ENCODE peak calls at places on chromosomes 3 and 15, in seven cellular contexts. H is AG09309, J is tibial artery, V is H1, A is fibroblast of lung, F is neural progenitor cell, W is MM.1S. B is an unnamed sample.

GRCh38 chr15:57591237-57591821 is 375 bp upstream of the MYZAP start:
- DNase-seq in F (no peak), W (no peak), J (no peak), H (no peak), A (no peak), V (no peak), B (no peak)

GRCh38 chr3:25493246-25493645 is 65.2 kb downstream of the RARB start:
- DNase-seq in H (no peak), A (no peak), W (no peak), F (no peak), V (no peak), J (no peak), B (no peak)

GRCh38 chr3:175526191-175526590 is 667.1 kb downstream of the NAALADL2 start:
- DNase-seq in V (no peak), W (no peak), J (no peak), A (no peak), H (no peak), F (no peak), B (no peak)

GRCh38 chr15:60589253-60589652 is 110.3 kb upstream of the ICE2 start:
- DNase-seq in A (no peak), H (no peak), V (no peak), J (no peak), F (no peak), W (no peak), B (no peak)

GRCh38 chr15:74200871-74201419 is 1.6 kb downstream of the STRA6 start:
- DNase-seq in J (no peak), A (peak), W (no peak), V (no peak), F (peak), H (no peak), B (peak)

GRCh38 chr3:195256639-195257453 is 14.1 kb downstream of the XXYLT1 start:
- DNase-seq in J (peak), A (no peak), W (no peak), F (no peak), H (no peak), V (peak), B (no peak)

GRCh38 chr3:10522646-10523303 is 17.4 kb upstream of the ATP2B2 start:
- DNase-seq in A (no peak), J (no peak), H (no peak), F (no peak), V (peak), W (no peak), B (no peak)

GRCh38 chr3:88195951-88196434 is 46.2 kb downstream of the C3orf38 start:
- DNase-seq in W (no peak), F (no peak), A (peak), H (no peak), J (no peak), V (no peak), B (no peak)

GRCh38 chr3:89278305-89278704 is 170.9 kb downstream of the EPHA3 start:
- DNase-seq in V (peak), H (no peak), W (no peak), F (peak), J (no peak), A (no peak), B (no peak)

GRCh38 chr3:34106379-34106778 is 307.9 kb downstream of the PDCD6IP start:
- DNase-seq in W (no peak), A (no peak), F (no peak), J (no peak), V (no peak), H (no peak), B (no peak)

GRCh38 chr3:159852821-159853505 is 135.7 kb upstream of the IL12A start:
- DNase-seq in J (peak), V (no peak), H (no peak), W (peak), A (peak), F (peak), B (no peak)

GRCh38 chr3:190384241-190384863 is 3.6 kb upstream of the CLDN16 start:
- DNase-seq in W (peak), V (no peak), H (no peak), A (peak), J (no peak), F (peak), B (no peak)

GRCh38 chr3:11706604-11707003 is 62.9 kb upstream of the VGLL4 start:
- DNase-seq in H (no peak), W (no peak), V (no peak), F (no peak), J (no peak), A (no peak), B (no peak)

GRCh38 chr15:50968353-50968752 is 59.9 kb downstream of the AP4E1 start:
- DNase-seq in W (no peak), F (no peak), A (no peak), H (no peak), V (no peak), J (no peak), B (no peak)

GRCh38 chr3:123027292-123028232 is at the start of gene SEMA5B:
- DNase-seq in J (peak), F (peak), V (peak), H (no peak), W (peak), A (no peak), B (no peak)

GRCh38 chr3:55624238-55624637 is 137.1 kb upstream of the WNT5A start:
- DNase-seq in F (no peak), J (no peak), V (no peak), A (no peak), H (no peak), W (no peak), B (no peak)

GRCh38 chr3:28521663-28522062 is 173.0 kb upstream of the AZI2 start:
- DNase-seq in J (no peak), W (no peak), H (no peak), F (no peak), A (no peak), V (no peak), B (no peak)

GRCh38 chr3:58994746-58995330 is 55.0 kb downstream of the CFAP20DC start:
- DNase-seq in W (peak), V (no peak), A (peak), J (no peak), H (peak), F (peak), B (no peak)

GRCh38 chr3:169148448-169149348 is 514.8 kb downstream of the MECOM start:
- DNase-seq in V (no peak), A (no peak), F (peak), J (no peak), W (no peak), H (no peak), B (no peak)

GRCh38 chr3:109071349-109072142 is 46.4 kb downstream of the MORC1 start:
- DNase-seq in H (no peak), V (no peak), F (peak), W (peak), A (no peak), J (no peak), B (no peak)

GRCh38 chr15:67413770-67414429 is 107.0 kb upstream of the C15orf61 start:
- DNase-seq in A (peak), W (no peak), V (no peak), H (peak), F (no peak), J (no peak), B (no peak)

GRCh38 chr3:126351771-126352475 is 5.3 kb downstream of the KLF15 start:
- DNase-seq in V (no peak), W (peak), A (no peak), J (peak), H (no peak), F (no peak), B (no peak)

GRCh38 chr3:10015476-10015904 is 10.7 kb upstream of the FANCD2 start:
- DNase-seq in V (no peak), W (no peak), H (peak), F (no peak), A (peak), J (peak), B (peak)

GRCh38 chr3:65473746-65474145 is 565.0 kb downstream of the MAGI1 start:
- DNase-seq in W (no peak), J (no peak), H (no peak), A (peak), V (no peak), F (no peak), B (no peak)

GRCh38 chr3:43632269-43632733 is 10.5 kb upstream of the ANO10 start:
- DNase-seq in J (no peak), H (no peak), A (peak), W (no peak), V (no peak), F (no peak), B (peak)

GRCh38 chr15:90892498-90893174 is 8.3 kb downstream of the FES start:
- DNase-seq in A (no peak), W (no peak), J (no peak), V (no peak), H (no peak), F (no peak), B (no peak)

GRCh38 chr3:30626443-30627181 is 20.2 kb downstream of the TGFBR2 start:
- DNase-seq in W (no peak), F (no peak), H (peak), V (no peak), A (peak), J (no peak), B (no peak)

GRCh38 chr3:123880998-123881561 is 3.1 kb downstream of the MYLK start:
- DNase-seq in W (no peak), A (peak), H (no peak), V (no peak), J (no peak), F (peak), B (no peak)

DNA sequence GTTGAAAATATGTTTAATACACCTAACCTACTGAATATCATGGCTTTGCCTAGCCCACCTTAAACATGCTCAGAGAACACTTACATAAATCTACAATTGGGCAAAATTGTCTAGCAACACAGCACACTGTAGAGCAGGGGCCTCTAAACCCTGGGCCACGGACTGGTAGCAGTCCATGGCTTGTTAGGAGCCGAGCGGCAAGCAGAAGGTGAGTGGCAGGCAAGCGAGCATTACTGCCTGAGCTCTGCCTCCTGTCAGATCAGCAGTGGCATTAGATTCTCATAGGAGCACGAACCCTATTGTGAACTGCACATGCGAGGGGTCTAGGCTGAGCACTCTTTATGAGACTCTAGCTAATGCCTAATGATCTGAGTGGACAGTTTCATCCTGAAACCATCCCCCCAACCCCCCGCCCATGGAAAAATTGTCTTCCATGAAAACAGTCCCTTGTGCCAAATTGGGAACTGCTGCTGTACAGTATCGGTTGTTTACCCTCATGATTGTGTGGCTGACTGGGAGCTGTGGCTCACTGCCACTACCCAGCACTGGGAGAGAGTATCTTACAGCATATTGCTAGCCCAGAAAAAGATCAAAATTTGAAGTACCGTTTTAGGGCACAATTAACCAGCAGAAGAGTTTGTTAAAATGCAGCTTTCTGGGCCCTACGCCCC is 26.1 kb downstream of the CMSS1 start:
- DNase-seq in W (no peak), J (no peak), H (no peak), A (no peak), V (no peak), F (no peak), B (no peak)
- TF ChIP-seq CTCF in W (no peak), J (no peak), H (no peak), A (no peak), V (no peak), F (no peak), B (no peak)

GRCh38 chr15:85704720-85705119 is 90.0 kb downstream of the KLHL25 start:
- DNase-seq in J (no peak), V (no peak), W (no peak), H (no peak), A (no peak), F (no peak), B (peak)
- H3K4me3 ChIP-seq in J (peak), V (no peak), W (no peak), H (no peak), A (no peak), F (no peak), B (no peak)

DNA sequence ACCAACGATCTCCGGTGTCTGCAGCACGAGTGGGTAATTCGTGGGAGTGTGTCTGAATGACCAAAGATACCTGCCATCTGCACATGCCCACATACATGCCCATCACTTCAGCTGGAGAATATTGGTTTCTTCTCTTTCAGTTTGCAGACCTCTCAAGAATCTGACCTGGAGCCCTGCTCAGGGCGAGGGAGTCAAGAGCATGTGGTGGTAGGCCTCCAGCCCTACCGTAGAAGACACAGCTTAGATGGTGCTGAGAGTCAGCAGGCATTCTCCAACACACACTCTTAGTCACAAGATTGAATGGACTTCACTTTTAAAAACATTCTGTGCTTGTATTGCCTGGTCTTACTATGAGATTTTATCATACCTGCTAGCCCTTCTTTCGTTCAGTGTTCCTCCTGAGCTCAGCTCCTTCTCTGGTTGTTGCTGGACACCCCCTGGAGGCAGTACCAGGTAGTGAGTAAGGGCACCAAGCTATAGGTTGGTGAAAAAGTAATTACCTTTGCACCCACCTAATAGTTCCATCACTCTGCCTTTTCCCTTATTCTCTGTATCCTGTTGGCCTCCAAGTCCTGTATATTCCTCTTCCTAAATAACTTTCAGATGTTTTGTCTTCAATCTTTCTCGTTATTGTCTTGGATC is 252.0 kb downstream of the CACNA2D3 start:
- DNase-seq in H (no peak), V (peak), W (peak), F (peak), J (no peak), A (no peak), B (no peak)
- TF ChIP-seq CTCF in H (no peak), V (peak), W (peak), F (peak), J (peak), A (peak), B (peak)

DNA sequence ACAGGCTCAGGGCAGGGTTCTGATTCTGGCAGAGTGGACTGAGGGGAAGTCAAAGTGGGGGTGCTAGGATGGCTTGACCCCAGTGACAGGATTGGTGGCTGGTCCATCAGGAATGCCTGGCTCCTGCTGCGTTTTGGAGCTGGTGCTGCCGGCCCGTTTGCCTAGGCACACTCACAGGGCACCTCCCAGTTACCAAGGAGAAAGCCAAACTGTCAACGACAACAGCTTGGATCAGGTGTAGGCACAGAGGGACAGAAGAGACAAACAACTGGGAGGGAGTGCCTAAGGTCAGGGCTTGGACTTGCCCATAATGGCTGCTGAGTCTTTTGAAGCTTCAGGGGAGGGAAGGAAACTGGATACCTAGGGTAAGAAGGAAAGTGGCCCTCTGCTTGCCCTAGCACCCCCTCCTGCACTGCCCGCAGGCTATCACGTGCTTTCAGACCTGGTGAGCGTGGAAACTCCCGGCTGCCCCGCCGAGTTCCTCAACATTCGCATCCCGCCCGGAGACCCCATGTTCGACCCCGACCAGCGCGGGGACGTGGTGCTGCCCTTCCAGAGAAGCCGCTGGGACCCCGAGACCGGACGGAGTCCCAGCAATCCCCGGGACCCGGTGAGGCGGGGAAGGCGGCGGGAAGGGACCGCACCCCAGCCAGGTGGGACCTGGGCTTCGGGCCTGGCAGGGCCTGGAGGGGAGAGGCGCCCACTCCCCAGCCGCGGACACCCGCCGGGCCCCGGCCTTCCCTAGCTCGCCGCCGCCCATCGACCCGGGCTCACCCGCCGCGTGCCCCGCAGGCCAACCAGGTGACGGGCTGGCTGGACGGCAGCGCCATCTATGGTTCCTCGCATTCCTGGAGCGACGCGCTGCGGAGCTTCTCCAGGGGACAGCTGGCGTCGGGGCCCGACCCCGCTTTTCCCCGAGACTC is 5.1 kb downstream of the DUOX1 start:
- DNase-seq in V (peak), A (no peak), F (peak), W (no peak), J (no peak), H (no peak), B (no peak)
- H3K4me3 ChIP-seq in V (peak), A (no peak), F (no peak), W (peak), J (no peak), H (no peak), B (no peak)

GRCh38 chr3:153658151-153658550 is 463.0 kb upstream of the ARHGEF26 start:
- DNase-seq in W (no peak), F (no peak), J (no peak), A (no peak), V (no peak), H (peak), B (peak)
- TF ChIP-seq CTCF in W (no peak), F (no peak), J (no peak), A (no peak), V (no peak), H (no peak), B (no peak)

GRCh38 chr15:64895285-64896065 is 16.2 kb upstream of the ANKDD1A start:
- DNase-seq in H (no peak), W (peak), J (no peak), V (no peak), A (peak), F (no peak), B (no peak)
- H3K4me3 ChIP-seq in H (no peak), W (peak), J (no peak), V (no peak), A (peak), F (peak), B (no peak)